ENCODE peak calls at places on chromosomes 1 and 21, in five cellular contexts. P is aorta, X is neural progenitor cell, Z is right cardiac atrium, U is breast epithelium. T is an unnamed sample.

GRCh38 chr1:176552217-176552974 is 89.4 kb downstream of the PAPPA2 start:
- DNase-seq in P (no peak), X (peak; percentile 47), Z (no peak), U (no peak), T (no peak)

GRCh38 chr1:107093385-107093784 is 36.9 kb downstream of the PRMT6 start:
- DNase-seq in P (no peak), X (no peak), Z (no peak), U (no peak), T (no peak)

GRCh38 chr1:1554926-1555915 is 14.8 kb upstream of the TMEM240 start:
- DNase-seq in P (no peak), X (no peak), Z (no peak), U (no peak), T (no peak)

GRCh38 chr21:35414511-35415139 is 365.5 kb upstream of the RUNX1 start:
- DNase-seq in P (no peak), X (peak; percentile 15), Z (no peak), U (no peak), T (no peak)

GRCh38 chr1:55234016-55234415 is 18.9 kb upstream of the USP24 start:
- DNase-seq in P (no peak), X (no peak), Z (no peak), U (no peak), T (no peak)

GRCh38 chr1:206518743-206519142 is 11.4 kb downstream of the RASSF5 start:
- DNase-seq in P (peak; percentile 36), X (no peak), Z (no peak), U (no peak), T (no peak)

GRCh38 chr1:174114788-174115448 is 44.4 kb upstream of the RABGAP1L start:
- DNase-seq in P (no peak), X (peak; percentile 75), Z (no peak), U (no peak), T (no peak)

GRCh38 chr1:6599141-6599975 is 3.3 kb downstream of the KLHL21 start:
- DNase-seq in P (no peak), X (no peak), Z (no peak), U (no peak), T (peak; percentile 60)

GRCh38 chr1:21783679-21784603 is 992 bp upstream of the USP48 start:
- DNase-seq in P (peak; percentile 75), X (peak; percentile 96), Z (peak; percentile 25), U (peak; percentile 92), T (no peak)

GRCh38 chr1:233905416-233906051 is 1.1 kb downstream of the SLC35F3 start:
- DNase-seq in P (no peak), X (peak; percentile 48), Z (no peak), U (no peak), T (no peak)

GRCh38 chr1:100995196-100995983 is 30.2 kb downstream of the DPH5 start:
- DNase-seq in P (no peak), X (no peak), Z (no peak), U (no peak), T (peak; percentile 8)

GRCh38 chr1:91651671-91652071 is 151.0 kb downstream of the CDC7 start:
- DNase-seq in P (peak; percentile 81), X (no peak), Z (peak; percentile 57), U (no peak), T (no peak)

GRCh38 chr1:150536836-150537731 is 12.1 kb upstream of the ADAMTSL4 start:
- DNase-seq in P (peak; percentile 75), X (no peak), Z (no peak), U (no peak), T (no peak)

GRCh38 chr21:27813750-27814149 is 846.9 kb upstream of the ADAMTS5 start:
- DNase-seq in P (no peak), X (peak; percentile 2), Z (peak; percentile 45), U (no peak), T (no peak)

GRCh38 chr1:177567393-177567792 is 396.6 kb downstream of the BRINP2 start:
- DNase-seq in P (no peak), X (peak; percentile 30), Z (no peak), U (no peak), T (no peak)

GRCh38 chr1:37670133-37670532 is 22.2 kb upstream of the CDCA8 start:
- DNase-seq in P (peak; percentile 4), X (no peak), Z (no peak), U (no peak), T (no peak)

GRCh38 chr1:38154089-38154470 is 107.5 kb upstream of the POU3F1 start:
- DNase-seq in P (no peak), X (no peak), Z (no peak), U (no peak), T (no peak)

DNA sequence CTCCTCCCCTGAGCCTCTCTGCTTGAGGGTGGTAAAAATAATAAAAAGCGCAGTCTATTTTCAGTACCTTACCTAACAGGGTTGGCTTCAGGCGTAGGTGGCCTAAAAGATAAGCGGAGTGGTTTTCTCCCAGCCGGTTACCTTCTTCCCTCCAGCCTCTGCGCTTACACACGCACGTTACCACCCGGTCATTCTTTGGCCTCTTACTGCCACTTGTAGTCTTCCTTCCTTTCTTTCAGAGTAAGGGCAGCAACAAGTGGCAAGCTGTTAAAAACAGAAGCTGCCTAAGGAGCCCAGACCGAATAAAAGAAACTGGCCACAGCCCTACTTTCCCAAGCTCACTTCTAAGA is 35.4 kb downstream of the CLCA1 start:
- DNase-seq in P (no peak), X (peak; percentile 40), Z (no peak), U (no peak), T (no peak)
- H3K4me3 ChIP-seq in P (no peak overlapping the region), X (no peak overlapping the region), Z (peak overlapping the region; percentile 72), U (peak overlapping the region; percentile 25), T (no peak overlapping the region)

GRCh38 chr21:44869860-44870747 is 3.4 kb downstream of the PTTG1IP start:
- DNase-seq in P (peak; percentile 84), X (peak; percentile 40), Z (peak; percentile 61), U (no peak), T (peak; percentile 50)
- H3K4me1 ChIP-seq in P (no peaks in the 10 kb centered on the region), X (peaks cover 11% of the 10 kb centered on the region), Z (peaks cover 25% of the 10 kb centered on the region), U (peaks cover 49% of the 10 kb centered on the region), T (peaks cover 80% of the 10 kb centered on the region)

GRCh38 chr21:44909719-44910118 is 11.0 kb downstream of the ITGB2 start:
- DNase-seq in P (no peak), X (no peak), Z (no peak), U (no peak), T (no peak)

GRCh38 chr21:44908496-44908895 is 12.2 kb downstream of the ITGB2 start:
- DNase-seq in P (no peak), X (no peak), Z (no peak), U (no peak), T (no peak)

GRCh38 chr21:44908908-44909307 is 11.8 kb downstream of the ITGB2 start:
- DNase-seq in P (no peak), X (no peak), Z (no peak), U (no peak), T (no peak)

GRCh38 chr21:44907225-44907965 is 13.3 kb downstream of the ITGB2 start:
- DNase-seq in P (no peak), X (no peak), Z (no peak), U (no peak), T (no peak)

DNA sequence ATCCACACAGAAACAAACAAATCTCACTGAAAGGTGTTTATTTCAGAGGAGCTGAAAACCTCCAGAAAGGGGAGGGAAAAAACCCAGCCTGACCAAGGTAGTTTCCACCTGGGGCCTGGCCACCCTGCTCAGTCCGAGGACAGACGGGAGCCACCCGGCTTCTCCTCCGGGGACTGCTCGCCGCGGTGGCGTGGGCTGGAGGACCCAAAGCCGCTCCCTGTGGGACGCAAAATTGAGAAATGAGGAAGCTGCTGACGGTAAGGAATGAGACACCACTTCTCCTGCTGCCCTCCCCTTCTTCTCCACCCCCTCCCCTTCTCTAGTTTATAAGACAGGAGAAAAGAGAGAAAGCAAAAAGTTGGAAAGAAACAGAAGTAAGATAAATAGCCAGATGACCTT is 12.7 kb downstream of the ITGB2 start:
- DNase-seq in P (no peak), X (no peak), Z (no peak), U (no peak), T (no peak)
- H3K4me3 ChIP-seq in P (no peak overlapping the region), X (no peak overlapping the region), Z (no peak overlapping the region), U (peak overlapping the region; percentile 19), T (no peak overlapping the region)

DNA sequence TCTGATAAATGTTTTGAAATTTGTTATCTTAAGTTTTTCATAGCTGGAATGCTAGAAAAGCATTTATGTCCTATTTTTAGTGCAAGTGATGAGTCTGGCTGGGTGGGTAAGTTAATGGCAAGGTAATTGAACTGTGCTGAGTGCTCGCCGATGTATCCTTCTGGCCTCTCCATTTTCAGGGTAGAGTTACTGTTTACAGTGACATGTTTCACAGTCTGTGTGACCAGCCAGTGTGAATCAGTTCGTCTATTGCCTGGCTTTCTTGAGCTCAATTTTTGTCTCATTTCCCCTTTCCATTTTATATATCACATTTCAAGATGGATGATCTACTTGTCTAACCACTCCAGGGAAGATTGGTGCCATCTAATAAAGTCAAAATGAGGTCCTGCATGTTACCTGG is 44.1 kb downstream of the ITSN1 start:
- DNase-seq in P (no peak), X (no peak), Z (no peak), U (no peak), T (no peak)
- H3K4me1 ChIP-seq in P (peaks cover 3% of the 10 kb centered on the region), X (peaks cover 29% of the 10 kb centered on the region), Z (peaks cover 11% of the 10 kb centered on the region), U (no peaks in the 10 kb centered on the region), T (no peaks in the 10 kb centered on the region)

DNA sequence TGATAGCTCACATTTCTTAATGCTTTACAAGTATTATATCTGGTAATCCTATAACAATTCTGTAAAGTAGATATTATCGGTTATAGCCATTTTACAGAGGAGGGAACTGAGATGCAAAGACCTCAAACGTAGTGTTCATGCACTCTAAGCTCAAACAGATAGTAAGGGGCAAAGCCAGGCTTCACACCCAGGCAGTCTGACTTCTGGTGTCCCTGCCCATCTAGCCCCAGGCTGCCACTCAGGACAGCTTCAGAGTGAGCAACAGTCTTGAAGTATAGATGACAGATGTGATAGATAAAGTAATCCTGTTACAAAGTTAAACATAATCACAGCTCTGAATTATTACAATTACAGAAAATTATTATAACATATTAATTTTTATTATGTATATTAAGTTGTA is 6.2 kb upstream of the TRAF3IP3 start:
- DNase-seq in P (no peak), X (no peak), Z (no peak), U (no peak), T (no peak)
- H3K4me3 ChIP-seq in P (no peak overlapping the region), X (no peak overlapping the region), Z (no peak overlapping the region), U (no peak overlapping the region), T (no peak overlapping the region)

GRCh38 chr1:3912809-3913685 is 13.0 kb upstream of the C1orf174 start:
- DNase-seq in P (peak; percentile 59), X (no peak), Z (no peak), U (no peak), T (no peak)
- H3K4me1 ChIP-seq in P (no peaks in the 10 kb centered on the region), X (peaks cover 6% of the 10 kb centered on the region), Z (peaks cover 4% of the 10 kb centered on the region), U (peaks cover 4% of the 10 kb centered on the region), T (peaks cover 5% of the 10 kb centered on the region)

GRCh38 chr1:178580876-178581275 is 68.0 kb downstream of the TEX35 start:
- DNase-seq in P (no peak), X (no peak), Z (no peak), U (no peak), T (no peak)

GRCh38 chr1:178579095-178579494 is 66.2 kb downstream of the TEX35 start:
- DNase-seq in P (no peak), X (no peak), Z (no peak), U (no peak), T (no peak)

GRCh38 chr1:178579562-178579961 is 66.7 kb downstream of the TEX35 start:
- DNase-seq in P (no peak), X (no peak), Z (no peak), U (no peak), T (no peak)

GRCh38 chr1:178580096-178580495 is 67.2 kb downstream of the TEX35 start:
- DNase-seq in P (no peak), X (no peak), Z (no peak), U (no peak), T (no peak)

GRCh38 chr1:178581351-178581951 is 68.5 kb downstream of the TEX35 start:
- DNase-seq in P (no peak), X (peak; percentile 91), Z (no peak), U (no peak), T (no peak)
- H3K4me3 ChIP-seq in P (no peak overlapping the region), X (no peak overlapping the region), Z (no peak overlapping the region), U (no peak overlapping the region), T (no peak overlapping the region)

GRCh38 chr1:202009326-202010031 is 908 bp upstream of the ELF3 start:
- DNase-seq in P (no peak), X (peak; percentile 86), Z (peak; percentile 46), U (peak; percentile 81), T (peak; percentile 47)
- H3K4me1 ChIP-seq in P (no peaks in the 10 kb centered on the region), X (peaks cover 6% of the 10 kb centered on the region), Z (no peaks in the 10 kb centered on the region), U (peaks cover 12% of the 10 kb centered on the region), T (no peaks in the 10 kb centered on the region)

T was measured in CD4-positive, alpha-beta memory T cell.